ENCODE peak calls at places on chromosomes 2 and 18, in eight cellular contexts. B, V, O, L, X, Z, K and Y are unnamed samples.

GRCh38 chr2:47334356-47335136 is 68.4 kb upstream of the MSH2 start:
- DNase-seq in K (no peak), O (no peak), Z (no peak), V (no peak), B (no peak), X (no peak), L (no peak), Y (no peak)

GRCh38 chr2:138476186-138476585 is 25.4 kb upstream of the SPOPL start:
- DNase-seq in O (no peak), V (no peak), B (no peak), K (no peak), Z (no peak), X (no peak), L (no peak), Y (no peak)

GRCh38 chr2:209476367-209477191 is 52.7 kb downstream of the MAP2 start:
- DNase-seq in B (no peak), V (peak; percentile 25), Z (peak; percentile 43), K (no peak), L (no peak), X (no peak), O (no peak), Y (no peak)

GRCh38 chr2:75311993-75312392 is 112.7 kb upstream of the TACR1 start:
- DNase-seq in L (no peak), V (peak; percentile 32), O (no peak), X (no peak), K (no peak), Z (no peak), B (no peak), Y (no peak)

GRCh38 chr2:30145826-30146336 is 926 bp upstream of the YPEL5 start:
- DNase-seq in B (no peak), V (no peak), O (no peak), K (no peak), L (no peak), X (no peak), Z (no peak), Y (no peak)

GRCh38 chr2:186697536-186697935 is 3.7 kb downstream of the FAM171B start:
- DNase-seq in X (no peak), L (no peak), V (no peak), Z (no peak), K (no peak), B (no peak), O (no peak), Y (no peak)

GRCh38 chr2:3475771-3476170 is 43.6 kb downstream of the ADI1 start:
- DNase-seq in L (no peak), K (no peak), V (no peak), B (no peak), Z (no peak), X (no peak), O (no peak), Y (no peak)

GRCh38 chr2:27903649-27904544 is 13.4 kb downstream of the BABAM2 start:
- DNase-seq in V (peak; percentile 61), O (no peak), K (no peak), L (no peak), Z (no peak), X (no peak), B (no peak), Y (no peak)

GRCh38 chr18:58670561-58671121 is 624 bp upstream of the MALT1 start:
- DNase-seq in K (no peak), V (peak; percentile 8), L (no peak), Z (peak; percentile 11), O (no peak), B (no peak), X (no peak), Y (no peak)

GRCh38 chr2:144890828-144891227 is 370.9 kb upstream of the ZEB2 start:
- DNase-seq in K (peak; percentile 7), V (peak; percentile 69), B (no peak), X (no peak), O (no peak), Z (peak; percentile 4), L (no peak), Y (no peak)

GRCh38 chr2:142757111-142757510 is 120.4 kb upstream of the KYNU start:
- DNase-seq in X (no peak), L (no peak), V (no peak), O (no peak), Z (no peak), B (no peak), K (no peak), Y (no peak)

DNA sequence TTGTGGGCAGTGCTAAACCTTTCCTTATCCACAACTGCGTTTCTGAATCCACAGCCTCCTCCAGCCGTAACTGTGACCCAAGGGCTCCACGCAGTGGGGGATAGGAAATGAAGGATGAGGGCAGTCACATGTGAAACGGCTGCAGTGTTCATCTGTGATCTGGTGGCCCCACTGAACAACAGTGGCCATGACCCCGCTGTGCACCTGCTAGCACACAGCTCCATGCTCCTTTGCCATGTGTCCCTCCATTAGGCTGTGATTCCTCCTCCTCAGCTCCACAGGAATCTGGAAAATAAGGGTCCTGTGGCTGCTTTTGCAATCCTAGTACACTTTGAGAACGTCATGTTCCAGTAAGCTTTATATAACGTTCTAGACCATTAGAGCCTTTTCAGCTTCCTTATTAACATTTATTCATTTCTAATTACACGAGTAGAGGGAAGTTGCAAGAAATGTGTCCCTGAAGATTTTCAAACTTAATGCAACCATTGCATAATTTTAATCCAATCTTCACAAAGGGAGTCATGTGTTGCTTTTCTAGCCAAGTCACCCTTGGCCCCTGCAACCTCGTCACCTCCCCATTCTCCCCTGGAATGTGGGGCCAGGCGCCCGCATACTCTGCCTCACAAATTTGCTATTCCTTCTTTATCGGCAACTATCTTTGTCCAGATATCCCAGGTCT is 7.1 kb upstream of the NAPG start:
- DNase-seq in K (no peak), L (no peak), Z (peak; percentile 63), V (no peak), B (peak; percentile 32), X (no peak), O (peak; percentile 80), Y (peak; percentile 33)
- TF ChIP-seq CTCF in K (peak; percentile 41), L (peak; percentile 17), Z (peak; percentile 62), V (no peak), B (peak; percentile 40), X (peak; percentile 64), O (peak; percentile 9), Y (peak; percentile 18)

DNA sequence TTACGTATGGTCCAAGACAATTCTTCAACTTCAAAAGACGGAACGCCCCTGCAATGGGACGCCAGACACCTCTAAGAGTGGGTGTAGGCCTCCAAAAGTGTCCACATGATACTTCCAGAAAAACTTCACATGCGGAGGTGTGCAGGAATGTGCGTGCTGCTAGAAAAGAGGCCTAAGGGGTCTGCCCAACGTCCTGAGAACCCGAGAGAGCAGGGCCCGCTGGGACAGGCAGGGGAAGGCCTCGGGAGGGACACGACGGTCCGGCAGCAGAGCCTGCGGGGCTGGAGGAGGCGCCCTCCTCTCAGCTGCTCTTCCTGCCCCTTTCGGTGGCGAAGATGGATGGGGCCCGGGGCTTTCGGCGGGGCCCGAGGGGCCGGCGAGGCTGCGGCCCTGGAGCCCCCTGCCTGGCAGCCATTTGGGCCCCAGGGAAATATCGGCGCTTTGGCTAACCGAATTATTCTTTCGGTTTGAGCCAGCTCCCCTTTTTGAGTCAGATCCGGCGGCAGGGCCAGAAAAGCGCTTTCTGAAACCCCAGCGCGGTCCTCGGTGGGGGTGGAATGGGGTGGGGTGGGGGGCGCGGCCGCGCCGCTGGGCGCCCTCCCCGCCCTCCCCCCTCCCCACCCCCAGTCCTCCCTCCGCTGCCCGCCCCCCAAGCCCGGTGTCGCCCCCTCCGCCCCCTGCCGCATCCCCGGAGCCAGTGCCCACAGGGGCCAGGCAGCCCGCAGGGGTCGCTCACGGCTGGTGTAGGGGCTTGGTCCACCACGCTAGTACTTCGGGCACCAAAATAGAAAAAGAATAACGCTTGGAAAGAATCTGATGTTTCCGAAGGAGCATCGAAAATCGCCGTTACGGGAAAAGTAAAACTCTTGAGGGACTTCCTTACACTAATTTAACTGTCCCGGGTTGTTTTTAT is 9.2 kb upstream of the ARID5A start:
- DNase-seq in Z (peak; percentile 65), X (no peak), K (no peak), V (no peak), L (no peak), B (peak; percentile 53), O (peak; percentile 86), Y (no peak)
- TF ChIP-seq CTCF in Z (peak; percentile 43), X (peak; percentile 71), K (peak; percentile 27), V (no peak), L (peak; percentile 40), B (no peak), O (no peak), Y (peak; percentile 2)

GRCh38 chr2:103959174-103960125 is 894.5 kb upstream of the POU3F3 start:
- DNase-seq in Z (peak; percentile 76), X (no peak), L (no peak), K (no peak), O (peak; percentile 57), B (peak; percentile 51), V (peak; percentile 51), Y (no peak)
- TF ChIP-seq CTCF in Z (peak; percentile 79), X (peak; percentile 60), L (no peak), K (peak; percentile 97), O (peak; percentile 69), B (peak; percentile 80), V (peak; percentile 66), Y (peak; percentile 73)

DNA sequence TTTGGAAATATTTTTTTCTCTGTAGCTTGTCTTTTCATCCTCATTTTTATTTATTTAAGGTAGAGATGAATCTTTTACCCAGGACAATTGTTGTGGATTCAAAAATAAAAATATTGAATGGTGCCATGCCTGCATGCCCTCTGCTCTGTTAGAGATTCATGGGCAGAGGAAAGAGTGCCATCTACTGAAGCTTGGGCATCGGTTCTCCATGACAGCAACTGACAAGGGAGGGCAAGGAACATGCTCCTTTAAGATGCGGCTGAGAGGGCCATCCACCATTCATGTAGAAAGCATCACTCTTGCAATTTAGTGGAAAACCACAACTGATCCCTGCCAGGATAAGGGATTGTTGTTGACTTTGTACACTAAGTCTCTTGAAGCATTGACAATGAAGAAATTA is 79.9 kb downstream of the PARD3B start:
- DNase-seq in V (peak; percentile 45), K (no peak), B (no peak), Z (no peak), L (no peak), O (no peak), X (no peak), Y (no peak)
- TF ChIP-seq CTCF in V (no peak), K (peak; percentile 75), B (no peak), Z (no peak), L (no peak), O (peak; percentile 14), X (peak; percentile 48), Y (peak; percentile 35)

DNA sequence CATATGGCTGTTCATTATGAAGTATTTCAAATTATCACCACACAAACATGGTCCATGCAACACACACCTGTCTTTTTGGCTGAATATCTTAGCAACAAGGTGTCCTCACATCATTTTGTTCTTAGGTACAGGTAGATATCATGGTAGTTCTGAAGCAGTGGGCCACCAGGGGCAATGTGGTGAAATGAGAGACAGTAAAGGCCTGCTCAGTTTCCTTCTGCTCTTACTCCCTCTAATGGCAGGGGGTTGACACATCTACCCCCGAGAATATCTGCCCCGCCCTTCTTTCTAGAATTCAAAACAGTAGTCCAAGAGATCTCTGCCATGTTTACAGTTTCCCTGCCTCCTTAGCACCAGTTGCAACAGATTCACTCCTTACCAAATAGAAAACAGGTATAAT is 147.0 kb upstream of the KLHL14 start:
- DNase-seq in V (peak; percentile 38), X (no peak), B (no peak), L (no peak), Z (peak; percentile 55), O (no peak), K (no peak), Y (no peak)
- TF ChIP-seq CTCF in V (no peak), X (no peak), B (peak; percentile 65), L (no peak), Z (peak; percentile 30), O (peak; percentile 72), K (peak; percentile 93), Y (peak; percentile 50)